ENCODE peak calls at places on chromosomes 7 and 10, in eight cellular contexts. N, T, A, V, X, K, Y and E are unnamed samples.

GRCh38 chr10:4512557-4513286 is 313.3 kb upstream of the AKR1E2 start:
- DNase-seq in Y (peak), T (no peak), K (peak), A (no peak), V (no peak), N (peak), X (peak), E (peak)

GRCh38 chr7:54817125-54817524 is 58.1 kb upstream of the SEC61G start:
- DNase-seq in T (no peak), V (no peak), K (no peak), Y (no peak), X (no peak), N (no peak), A (no peak), E (no peak)

GRCh38 chr10:100238429-100238828 is 9.0 kb upstream of the CHUK start:
- DNase-seq in K (no peak), X (no peak), N (no peak), Y (no peak), V (no peak), A (no peak), T (no peak), E (no peak)

GRCh38 chr7:135966341-135967043 is 10.7 kb downstream of the MTPN start:
- DNase-seq in K (no peak), A (no peak), X (peak), T (no peak), Y (no peak), V (no peak), N (no peak), E (no peak)

GRCh38 chr10:92901819-92902234 is 53.5 kb downstream of the EXOC6 start:
- DNase-seq in N (no peak), V (no peak), A (no peak), X (no peak), Y (no peak), K (no peak), T (no peak), E (no peak)

GRCh38 chr10:112360308-112361270 is 13.3 kb upstream of the ACSL5 start:
- DNase-seq in Y (no peak), V (no peak), K (peak), X (no peak), N (peak), A (no peak), T (no peak), E (no peak)

GRCh38 chr10:33559105-33559504 is 224.6 kb upstream of the NRP1 start:
- DNase-seq in Y (no peak), A (no peak), T (no peak), X (peak), K (peak), V (no peak), N (peak), E (no peak)

GRCh38 chr7:74376256-74377036 is 77.3 kb upstream of the GTF2IRD1 start:
- DNase-seq in V (no peak), N (no peak), A (no peak), T (no peak), Y (no peak), X (no peak), K (no peak), E (no peak)

GRCh38 chr7:3747452-3747851 is 446.4 kb downstream of the SDK1 start:
- DNase-seq in V (no peak), N (no peak), X (peak), T (no peak), K (no peak), A (no peak), Y (no peak), E (peak)

GRCh38 chr10:110681023-110681681 is 37.0 kb downstream of the RBM20 start:
- DNase-seq in A (no peak), V (peak), T (no peak), Y (peak), N (peak), X (no peak), K (peak), E (peak)

GRCh38 chr7:75739796-75740672 is 1.3 kb upstream of the HIP1 start:
- DNase-seq in T (no peak), K (no peak), X (no peak), N (no peak), A (no peak), Y (no peak), V (no peak), E (no peak)

GRCh38 chr7:19920200-19920599 is 146.8 kb upstream of the TMEM196 start:
- DNase-seq in T (no peak), A (no peak), N (peak), Y (no peak), K (no peak), X (no peak), V (no peak), E (no peak)

GRCh38 chr10:132893090-132893489 is 49.3 kb downstream of the CFAP46 start:
- DNase-seq in Y (no peak), T (no peak), V (no peak), K (no peak), X (no peak), N (no peak), A (no peak), E (no peak)

GRCh38 chr7:30406664-30407425 is 71.7 kb downstream of the NOD1 start:
- DNase-seq in N (peak), K (no peak), V (no peak), A (no peak), T (no peak), Y (no peak), X (peak), E (no peak)

GRCh38 chr7:74222851-74223710 is 13.3 kb downstream of the LAT2 start:
- DNase-seq in V (no peak), A (no peak), X (no peak), Y (no peak), T (no peak), K (no peak), N (no peak), E (peak)

GRCh38 chr7:12674053-12674452 is 13.4 kb upstream of the ARL4A start:
- DNase-seq in A (no peak), Y (no peak), X (no peak), V (no peak), K (no peak), T (no peak), N (no peak), E (no peak)

GRCh38 chr7:135845415-135846075 is 96.9 kb upstream of the FAM180A start:
- DNase-seq in Y (no peak), X (no peak), N (no peak), K (no peak), A (no peak), V (no peak), T (no peak), E (no peak)

GRCh38 chr10:102240467-102241036 is 760 bp downstream of the PITX3 start:
- DNase-seq in K (peak), X (no peak), V (peak), N (peak), Y (no peak), T (no peak), A (no peak), E (no peak)

GRCh38 chr10:125762692-125763648 is 12.7 kb downstream of the MMP21 start:
- DNase-seq in X (no peak), Y (no peak), N (no peak), V (no peak), K (no peak), A (no peak), T (no peak), E (no peak)

GRCh38 chr7:135509589-135509838 is 388 bp downstream of the CNOT4 start:
- DNase-seq in V (no peak), T (no peak), A (no peak), X (no peak), Y (no peak), N (no peak), K (peak), E (peak)

GRCh38 chr10:34813626-34814227 is 1.4 kb downstream of the PARD3 start:
- DNase-seq in K (peak), V (no peak), A (no peak), X (no peak), T (no peak), N (peak), Y (no peak), E (no peak)